ENCODE peak calls at places on chromosomes 11 and 22, in ten cellular contexts. V, M, C, K, G, T, W, F, J and D are unnamed samples.

GRCh38 chr22:37077802-37078448 is 26.4 kb downstream of the KCTD17 start:
- DNase-seq in V (peak; percentile 6), C (peak; percentile 86), J (no peak), W (peak; percentile 24), M (peak; percentile 93), K (peak; percentile 47), F (peak; percentile 66), G (peak; percentile 92), T (no peak), D (peak; percentile 80)

GRCh38 chr11:7604331-7604973 is 68.8 kb downstream of the CYB5R2 start:
- DNase-seq in V (no peak), T (no peak), F (no peak), K (no peak), G (no peak), W (no peak), M (no peak), J (no peak), C (peak; percentile 51), D (no peak)

GRCh38 chr11:36750349-36750748 is 152.3 kb upstream of the RAG2 start:
- DNase-seq in F (no peak), W (no peak), M (no peak), K (no peak), V (no peak), G (no peak), T (no peak), J (no peak), C (no peak), D (no peak)

GRCh38 chr11:100536979-100537378 is 150.1 kb upstream of the ARHGAP42 start:
- DNase-seq in F (no peak), T (no peak), V (no peak), G (no peak), K (no peak), W (no peak), J (no peak), C (no peak), M (no peak), D (no peak)

GRCh38 chr22:21082248-21082647 is 36.5 kb downstream of the LRRC74B start:
- DNase-seq in K (no peak), C (no peak), T (no peak), M (no peak), J (no peak), F (peak; percentile 31), V (no peak), W (no peak), G (no peak), D (no peak)

GRCh38 chr11:132644511-132644910 is 887.8 kb downstream of the OPCML start:
- DNase-seq in G (no peak), C (no peak), J (no peak), M (no peak), T (no peak), W (no peak), K (no peak), V (no peak), F (no peak), D (no peak)

GRCh38 chr11:61888043-61888442 is 3.3 kb downstream of the FADS3 start:
- DNase-seq in K (peak; percentile 59), G (peak; percentile 94), F (peak; percentile 94), T (peak; percentile 91), M (no peak), J (no peak), W (peak; percentile 91), C (peak; percentile 56), V (peak; percentile 77), D (no peak)

GRCh38 chr11:58776891-58777451 is 45.2 kb upstream of the GLYAT start:
- DNase-seq in K (no peak), V (no peak), M (no peak), J (no peak), C (no peak), F (no peak), W (no peak), T (no peak), G (no peak), D (no peak)

GRCh38 chr22:46010177-46010867 is 33.4 kb upstream of the WNT7B start:
- DNase-seq in J (peak; percentile 35), C (no peak), V (no peak), W (peak; percentile 63), F (peak; percentile 33), T (no peak), G (no peak), M (no peak), K (no peak), D (no peak)

GRCh38 chr11:66739983-66740382 is 11.0 kb upstream of the SPTBN2 start:
- DNase-seq in C (no peak), M (no peak), F (no peak), W (no peak), V (no peak), J (no peak), T (no peak), G (no peak), K (no peak), D (no peak)

GRCh38 chr22:41699264-41700104 is at the start of gene MEI1:
- DNase-seq in G (peak; percentile 95), W (peak; percentile 53), T (peak; percentile 86), V (peak; percentile 28), F (peak; percentile 83), C (peak; percentile 93), J (peak; percentile 87), K (peak; percentile 58), M (peak; percentile 94), D (peak; percentile 78)

GRCh38 chr11:45209000-45209399 is 62.6 kb downstream of the PRDM11 start:
- DNase-seq in V (no peak), J (no peak), G (no peak), W (no peak), M (no peak), C (no peak), F (no peak), K (no peak), T (no peak), D (no peak)

GRCh38 chr11:45211732-45212131 is 65.3 kb downstream of the PRDM11 start:
- DNase-seq in M (no peak), T (no peak), W (no peak), J (no peak), G (no peak), C (no peak), V (no peak), F (no peak), K (no peak), D (no peak)

GRCh38 chr11:45209480-45209879 is 63.0 kb downstream of the PRDM11 start:
- DNase-seq in V (no peak), K (no peak), W (no peak), G (no peak), J (no peak), C (no peak), F (no peak), M (no peak), T (no peak), D (no peak)

GRCh38 chr11:45210846-45211245 is 64.4 kb downstream of the PRDM11 start:
- DNase-seq in T (no peak), M (no peak), G (no peak), W (no peak), F (no peak), V (no peak), J (no peak), K (no peak), C (no peak), D (no peak)

DNA sequence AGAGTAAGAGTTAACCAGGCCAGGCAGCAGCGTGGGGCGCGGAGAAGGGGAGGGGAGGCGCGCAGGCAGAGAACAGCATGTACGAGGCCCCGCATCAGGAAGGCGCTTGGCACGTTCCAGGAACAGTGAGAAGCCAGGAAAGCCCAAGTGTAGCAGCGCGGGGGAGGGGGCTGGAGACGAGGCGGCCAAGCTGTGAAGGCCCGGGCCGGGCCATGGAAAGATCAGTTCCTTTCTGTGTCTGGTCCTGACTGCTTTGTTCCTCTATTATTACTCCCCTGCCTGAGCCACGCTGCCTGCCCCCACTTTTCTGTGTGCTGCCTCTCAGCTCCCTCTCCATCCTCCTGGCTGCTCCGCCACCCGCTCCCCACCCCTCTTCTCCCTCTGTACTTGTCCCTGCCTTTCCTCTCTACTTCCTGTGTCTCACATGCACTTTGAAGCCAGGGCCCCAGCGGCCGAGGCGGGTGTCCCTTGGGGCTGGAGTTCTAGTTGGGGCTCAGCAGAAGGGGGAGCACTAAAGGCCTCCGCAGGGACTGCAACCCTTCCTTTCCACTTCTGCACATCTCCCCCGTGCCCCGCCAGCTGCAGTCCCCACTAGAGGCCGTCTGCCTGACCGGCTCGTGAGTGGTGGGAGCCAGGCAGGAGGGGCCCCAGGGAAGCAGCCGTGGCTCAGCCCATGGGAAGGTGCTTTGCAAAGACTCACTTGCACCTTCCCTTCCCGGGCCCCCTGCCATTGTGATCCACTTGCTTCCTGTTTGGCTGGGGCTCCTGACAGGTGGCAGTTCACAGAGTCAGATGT is 63.7 kb downstream of the PRDM11 start:
- DNase-seq in C (peak; percentile 70), V (peak; percentile 5), M (no peak), W (peak; percentile 51), J (peak; percentile 89), K (peak; percentile 74), F (peak; percentile 95), T (peak; percentile 84), G (no peak), D (no peak)
- H3K4me3 ChIP-seq in C (no peak overlapping the region), V (no peak overlapping the region), M (no peak overlapping the region), W (no peak overlapping the region), J (peak overlapping the region; percentile 41), K (peak overlapping the region; percentile 6), F (no peak overlapping the region), T (peak overlapping the region; percentile 27), G (no peak overlapping the region), D (no peak overlapping the region)

GRCh38 chr11:21537980-21538379 is 654.9 kb upstream of the ANO5 start:
- DNase-seq in M (no peak), G (no peak), F (no peak), C (no peak), T (no peak), J (no peak), V (no peak), W (no peak), K (no peak), D (no peak)
- H3K4me3 ChIP-seq in M (no peak overlapping the region), G (no peak overlapping the region), F (no peak overlapping the region), C (no peak overlapping the region), T (no peak overlapping the region), J (no peak overlapping the region), V (no peak overlapping the region), W (no peak overlapping the region), K (no peak overlapping the region), D (no peak overlapping the region)

DNA sequence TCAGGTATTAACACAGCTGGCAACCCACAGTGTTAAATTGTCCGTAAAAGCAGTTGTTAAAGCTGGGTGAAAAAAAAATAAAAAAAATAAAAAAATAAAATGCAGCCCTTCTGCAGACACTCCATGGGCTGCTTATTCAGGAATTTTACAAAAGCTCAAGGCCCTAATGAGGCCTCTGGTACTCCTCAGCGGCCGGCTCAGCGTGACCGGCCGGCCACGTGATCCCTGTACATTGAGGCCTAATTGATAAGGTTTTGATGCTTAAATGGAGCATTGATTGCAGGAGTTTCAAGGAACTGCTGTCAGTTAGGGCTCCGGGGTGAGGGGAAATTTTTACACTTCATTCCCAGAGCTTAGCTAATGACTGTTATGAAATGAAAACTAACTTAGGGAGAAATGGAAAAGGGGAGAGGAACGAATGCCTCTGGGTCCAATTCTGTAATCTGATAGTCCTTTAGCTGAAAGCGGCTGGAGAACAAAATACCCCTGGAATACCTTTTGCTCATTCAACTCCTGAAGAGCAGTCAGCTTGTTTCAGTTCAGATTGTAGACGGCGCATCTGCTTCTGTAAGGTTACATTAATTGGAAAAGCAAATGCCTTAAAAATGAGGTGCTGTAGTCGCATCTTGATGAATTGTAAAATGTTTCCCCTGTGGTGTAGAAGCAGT is 368.9 kb upstream of the KIRREL3 start:
- DNase-seq in F (no peak), C (no peak), M (no peak), J (no peak), G (no peak), W (no peak), K (no peak), T (no peak), V (no peak), D (no peak)
- H3K4me3 ChIP-seq in F (no peak overlapping the region), C (no peak overlapping the region), M (no peak overlapping the region), J (no peak overlapping the region), G (no peak overlapping the region), W (no peak overlapping the region), K (no peak overlapping the region), T (no peak overlapping the region), V (no peak overlapping the region), D (no peak overlapping the region)

GRCh38 chr11:44017443-44018126 is 30.2 kb upstream of the ACCSL start:
- DNase-seq in K (no peak), F (no peak), W (no peak), J (no peak), C (peak; percentile 9), M (no peak), V (no peak), G (peak; percentile 52), T (no peak), D (no peak)
- H3K4me3 ChIP-seq in K (no peak overlapping the region), F (no peak overlapping the region), W (no peak overlapping the region), J (no peak overlapping the region), C (no peak overlapping the region), M (no peak overlapping the region), V (no peak overlapping the region), G (no peak overlapping the region), T (no peak overlapping the region), D (no peak overlapping the region)